ENCODE peak calls at places on chromosome 11, in ten cellular contexts. I is Caco-2; T is suprapubic skin; U is stomach; O is lung; Z is breast epithelium; B is left ventricle myocardium inferior; J is mesendoderm; X is CD8-positive, alpha-beta T cell; Q is A549. S is an unnamed sample. For H3K4me1, the result is how much of the 10 kb centered on the place peaks cover.

GRCh38 chr11:27735281-27735680 is 35.0 kb upstream of the BDNF start:
- DNase-seq in U (no peak), Z (no peak), O (no peak), X (no peak), B (no peak), Q (no peak), I (no peak), T (no peak), J (no peak), S (peak)

GRCh38 chr11:115215694-115216615 is 288.3 kb downstream of the CADM1 start:
- DNase-seq in O (no peak), B (no peak), U (no peak), I (peak), J (peak), Z (no peak), X (no peak), Q (peak), T (no peak), S (no peak)

GRCh38 chr11:93908689-93909088 is 58.3 kb upstream of the VSTM5 start:
- DNase-seq in U (no peak), Q (peak), X (no peak), T (no peak), B (no peak), Z (no peak), O (no peak), J (peak), I (no peak), S (no peak)

GRCh38 chr11:29263971-29264682 is 752.7 kb downstream of the KCNA4 start:
- DNase-seq in X (no peak), T (no peak), J (no peak), Z (no peak), Q (no peak), B (no peak), I (no peak), O (no peak), U (no peak), S (no peak)

GRCh38 chr11:132005874-132006273 is 635.5 kb downstream of the NTM start:
- DNase-seq in X (no peak), T (no peak), I (no peak), Q (no peak), J (no peak), U (no peak), Z (no peak), B (no peak), O (no peak), S (no peak)

GRCh38 chr11:3037041-3037944 is 19.9 kb downstream of the CARS1 start:
- DNase-seq in J (peak), T (no peak), U (peak), Q (peak), I (peak), O (peak), B (peak), X (no peak), Z (peak), S (peak)

GRCh38 chr11:19956228-19956627 is 204.0 kb downstream of the DBX1 start:
- DNase-seq in I (no peak), Q (no peak), Z (no peak), J (no peak), O (no peak), U (no peak), X (no peak), T (no peak), B (no peak), S (no peak)

GRCh38 chr11:77106321-77106720 is 3.7 kb downstream of the OMP start:
- DNase-seq in T (no peak), Q (no peak), B (no peak), I (no peak), U (no peak), O (no peak), J (no peak), Z (no peak), X (no peak), S (no peak)

GRCh38 chr11:86035164-86035563 is 33.7 kb downstream of the PICALM start:
- DNase-seq in U (no peak), J (no peak), Q (no peak), Z (no peak), B (no peak), T (no peak), X (no peak), I (no peak), O (no peak), S (no peak)

GRCh38 chr11:32584921-32585320 is 1.3 kb downstream of the EIF3M start:
- DNase-seq in B (no peak), T (no peak), J (peak), O (no peak), I (no peak), X (no peak), Z (no peak), U (no peak), Q (no peak), S (no peak)

GRCh38 chr11:20310137-20310536 is 53.4 kb upstream of the HTATIP2 start:
- DNase-seq in Z (no peak), Q (no peak), I (no peak), U (no peak), J (no peak), B (no peak), X (no peak), O (no peak), T (no peak), S (no peak)

GRCh38 chr11:128039140-128040021 is 548.0 kb downstream of the ETS1 start:
- DNase-seq in J (no peak), Q (no peak), O (peak), U (peak), X (peak), T (no peak), Z (peak), I (no peak), B (no peak), S (peak)

GRCh38 chr11:88338223-88338661 is 706 bp upstream of the CTSC start:
- DNase-seq in I (peak), B (peak), U (peak), Q (peak), O (peak), Z (no peak), X (no peak), T (no peak), J (peak), S (peak)

GRCh38 chr11:1557904-1558831 is 13.9 kb downstream of the DUSP8 start:
- DNase-seq in O (no peak), T (no peak), Q (peak), B (no peak), X (no peak), U (peak), J (no peak), I (no peak), Z (peak), S (no peak)

GRCh38 chr11:58844600-58844999 is at the start of gene GLYATL2:
- DNase-seq in Q (no peak), B (no peak), O (no peak), T (no peak), U (no peak), I (no peak), J (no peak), X (no peak), Z (no peak), S (no peak)

GRCh38 chr11:9606799-9607510 is 33.5 kb downstream of the WEE1 start:
- DNase-seq in X (no peak), J (peak), O (no peak), Z (no peak), Q (peak), B (no peak), U (no peak), I (peak), T (peak), S (no peak)

GRCh38 chr11:112771847-112772246 is 189.4 kb upstream of the NCAM1 start:
- DNase-seq in U (no peak), Q (no peak), J (no peak), I (no peak), X (no peak), O (no peak), T (no peak), Z (no peak), B (no peak), S (no peak)

GRCh38 chr11:30356388-30356787 is 33.5 kb downstream of the ARL14EP start:
- DNase-seq in O (no peak), I (no peak), B (no peak), X (no peak), T (no peak), U (no peak), Q (no peak), Z (no peak), J (no peak), S (no peak)

GRCh38 chr11:129384415-129384814 is 8.8 kb downstream of the BARX2 start:
- DNase-seq in O (no peak), T (no peak), B (no peak), Z (no peak), Q (no peak), J (no peak), U (no peak), X (no peak), I (no peak), S (no peak)

GRCh38 chr11:96203567-96204365 is 139.2 kb downstream of the MAML2 start:
- DNase-seq in J (peak), U (no peak), Z (no peak), X (no peak), I (no peak), Q (no peak), B (no peak), O (no peak), T (no peak), S (no peak)

GRCh38 chr11:134504146-134504905 is 92.3 kb upstream of the B3GAT1 start:
- DNase-seq in T (no peak), B (no peak), Q (no peak), X (no peak), O (no peak), U (peak), J (no peak), I (peak), Z (no peak), S (no peak)

GRCh38 chr11:10288881-10289764 is 4.9 kb downstream of the SBF2 start:
- DNase-seq in O (no peak), B (no peak), I (peak), T (no peak), J (no peak), Z (no peak), U (no peak), Q (no peak), X (no peak), S (no peak)

GRCh38 chr11:111829185-111829968 is 42.0 kb downstream of the ALG9 start:
- DNase-seq in B (no peak), U (no peak), Z (no peak), J (no peak), I (no peak), O (no peak), Q (no peak), T (no peak), X (no peak), S (no peak)

GRCh38 chr11:103532133-103532788 is 423.0 kb downstream of the DYNC2H1 start:
- DNase-seq in J (peak), Z (no peak), B (no peak), X (no peak), I (no peak), T (no peak), O (no peak), U (no peak), Q (peak), S (no peak)

GRCh38 chr11:109371444-109372176 is 50.4 kb upstream of the C11orf87 start:
- DNase-seq in J (peak), B (no peak), U (no peak), O (no peak), X (no peak), T (no peak), Z (no peak), I (no peak), Q (no peak), S (peak)

GRCh38 chr11:10561947-10562346 is 6.5 kb downstream of the LYVE1 start:
- DNase-seq in X (no peak), Z (no peak), B (no peak), I (no peak), Q (no peak), J (no peak), T (no peak), O (no peak), U (no peak), S (no peak)

GRCh38 chr11:64742087-64742939 is 1.6 kb downstream of the RASGRP2 start:
- DNase-seq in O (no peak), Z (no peak), U (no peak), I (no peak), Q (no peak), X (no peak), T (no peak), J (peak), B (no peak), S (no peak)

GRCh38 chr11:3106736-3107524 is 49.7 kb upstream of the CARS1 start:
- DNase-seq in I (no peak), B (no peak), U (peak), J (no peak), O (no peak), X (no peak), Z (no peak), T (no peak), Q (no peak), S (no peak)

GRCh38 chr11:80157447-80157846 is 716.6 kb upstream of the TENM4 start:
- DNase-seq in U (no peak), X (no peak), T (no peak), O (no peak), I (no peak), Q (no peak), J (no peak), Z (no peak), B (no peak), S (no peak)

GRCh38 chr11:133503776-133504175 is 28.5 kb downstream of the OPCML start:
- DNase-seq in T (no peak), U (no peak), B (no peak), I (no peak), J (no peak), O (no peak), X (no peak), Z (no peak), Q (no peak), S (no peak)

GRCh38 chr11:126864934-126865333 is 135.6 kb downstream of the KIRREL3 start:
- DNase-seq in T (no peak), Z (no peak), U (no peak), B (no peak), I (no peak), O (no peak), X (no peak), J (no peak), Q (no peak), S (no peak)

GRCh38 chr11:35227551-35228341 is 88.8 kb downstream of the CD44 start:
- DNase-seq in O (no peak), I (no peak), Z (no peak), B (no peak), U (no peak), T (no peak), J (no peak), Q (no peak), X (no peak), S (no peak)

GRCh38 chr11:116035972-116036371 is 531.8 kb upstream of the CADM1 start:
- DNase-seq in I (no peak), B (no peak), Q (no peak), T (no peak), X (no peak), O (no peak), J (no peak), Z (no peak), U (no peak), S (no peak)

GRCh38 chr11:134665571-134666268 is 253.7 kb upstream of the B3GAT1 start:
- DNase-seq in O (peak), Z (no peak), U (peak), J (peak), Q (no peak), B (no peak), X (no peak), I (peak), T (peak), S (no peak)

GRCh38 chr11:70503878-70504240 is 105.5 kb downstream of the CTTN start:
- DNase-seq in X (no peak), B (peak), T (no peak), U (no peak), J (peak), I (no peak), Q (no peak), O (no peak), Z (no peak), S (no peak)

GRCh38 chr11:132220464-132220863 is 850.0 kb downstream of the NTM start:
- DNase-seq in J (no peak), X (no peak), Z (no peak), Q (no peak), U (no peak), O (no peak), I (no peak), T (no peak), B (no peak), S (no peak)

GRCh38 chr11:93662177-93662575 is 694 bp downstream of the CEP295 start:
- DNase-seq in B (no peak), X (no peak), O (no peak), I (no peak), Q (no peak), T (no peak), Z (no peak), J (no peak), U (no peak), S (no peak)

GRCh38 chr11:130314184-130314748 is 451 bp downstream of the ZBTB44 start:
- DNase-seq in U (peak), T (peak), O (peak), X (peak), I (peak), B (peak), J (no peak), Z (peak), Q (no peak), S (peak)

GRCh38 chr11:85844439-85845051 is 10.6 kb upstream of the CCDC83 start:
- DNase-seq in U (no peak), Z (no peak), X (no peak), T (no peak), J (peak), I (peak), B (no peak), Q (peak), O (no peak), S (no peak)

GRCh38 chr11:107696140-107696539 is 15.7 kb downstream of the SLN start:
- DNase-seq in Q (peak), T (no peak), U (no peak), O (no peak), Z (no peak), J (peak), B (no peak), I (no peak), X (no peak), S (peak)

DNA sequence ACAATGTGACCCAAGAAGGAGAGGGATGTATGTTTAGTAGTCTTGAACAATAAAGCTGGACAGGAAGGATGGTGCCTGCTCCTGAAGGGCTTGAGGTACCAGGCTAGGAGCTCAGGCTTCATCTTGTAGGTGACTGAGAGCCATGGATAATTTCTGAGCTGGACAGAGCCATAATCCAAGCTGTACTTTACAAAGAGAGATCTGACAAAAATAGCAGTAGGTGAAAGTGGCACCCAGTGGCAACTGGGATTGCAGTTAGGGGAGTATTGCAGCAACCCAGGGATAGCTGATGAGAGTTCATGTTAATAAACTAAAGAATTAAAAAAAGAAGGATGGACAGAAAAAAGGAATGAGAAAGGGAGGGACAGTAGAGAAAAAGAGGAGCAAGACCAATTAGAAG is 7.4 kb downstream of the XRRA1 start:
- DNase-seq in Q (no peak), X (no peak), J (no peak), B (no peak), Z (no peak), O (no peak), U (no peak), I (no peak), T (no peak), S (no peak)
- H3K4me1 ChIP-seq in Q (under half), X (under half), J (under half), B (under half), Z (under half), O (under half), U (under half), I (under half), T (under half), S (under half)

DNA sequence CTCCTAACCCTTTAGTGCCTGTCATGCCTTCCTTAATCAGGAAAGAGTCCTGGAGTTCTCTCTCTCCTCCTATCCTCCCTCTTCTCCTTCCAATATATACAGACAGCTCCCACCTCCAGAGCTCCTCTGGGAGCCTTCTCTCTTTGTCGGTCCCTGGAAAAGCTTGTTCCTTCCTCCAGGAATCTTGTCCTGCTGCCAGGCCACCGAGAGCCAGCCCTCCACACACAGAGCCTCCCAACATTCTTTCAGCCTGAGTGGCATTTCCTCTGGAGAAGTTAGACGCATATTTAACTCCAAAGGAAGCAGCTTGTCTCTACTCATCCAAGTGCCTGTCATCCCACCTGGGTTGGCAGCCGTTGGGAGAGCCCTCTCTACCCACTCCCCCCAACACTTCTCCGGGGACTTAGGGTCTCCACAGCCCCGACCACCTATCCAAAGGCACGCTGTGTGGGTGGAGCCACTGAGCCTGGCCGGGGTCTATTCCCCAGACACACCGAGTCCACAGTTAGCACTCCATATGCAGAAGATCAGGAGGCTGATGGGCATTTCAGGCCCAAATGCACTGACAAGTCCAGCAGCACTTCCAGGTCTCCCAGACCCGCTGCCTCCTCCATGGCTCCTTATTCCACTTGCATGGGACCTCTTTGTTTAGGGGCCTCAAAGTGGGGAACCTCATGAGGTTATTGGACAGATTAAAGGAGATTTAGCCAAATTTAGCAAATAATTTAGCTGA is 31.1 kb downstream of the DKK3 start:
- DNase-seq in I (no peak), X (no peak), B (peak), O (peak), J (peak), Q (peak), U (peak), Z (peak), T (no peak), S (peak)
- H3K4me1 ChIP-seq in I (under half), X (under half), B (half or more), O (half or more), J (under half), Q (half or more), U (half or more), Z (under half), T (half or more), S (half or more)

DNA sequence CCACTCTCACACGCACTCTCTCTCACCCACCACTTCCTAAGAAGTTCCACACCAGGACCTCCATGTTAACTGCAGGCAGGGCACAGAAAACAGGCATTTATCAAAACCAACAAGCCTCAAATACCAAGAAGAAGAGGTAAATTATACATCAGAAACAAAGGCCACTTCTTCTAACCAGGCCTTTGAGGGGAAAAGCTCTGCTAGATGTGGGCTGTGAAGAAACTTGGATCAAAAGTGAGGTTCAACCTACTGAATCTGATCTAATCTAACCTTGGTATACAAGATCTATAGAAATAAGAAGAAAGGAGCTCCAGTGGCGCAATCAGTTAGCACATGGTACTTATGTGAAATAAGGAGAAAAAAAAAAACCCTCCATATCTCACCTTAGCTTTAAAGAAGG is 91.9 kb downstream of the FAM168A start:
- DNase-seq in B (no peak), Q (no peak), Z (no peak), J (no peak), X (no peak), O (no peak), I (no peak), T (no peak), U (no peak), S (no peak)
- H3K4me1 ChIP-seq in B (under half), Q (under half), Z (under half), J (under half), X (under half), O (under half), I (under half), T (under half), U (under half), S (under half)

GRCh38 chr11:67349927-67350465 is 3.4 kb downstream of the POLD4 start:
- DNase-seq in T (no peak), X (no peak), Q (no peak), J (no peak), B (no peak), Z (no peak), U (no peak), O (no peak), I (no peak), S (no peak)
- H3K4me1 ChIP-seq in T (half or more), X (half or more), Q (half or more), J (under half), B (half or more), Z (under half), U (under half), O (under half), I (half or more), S (under half)

DNA sequence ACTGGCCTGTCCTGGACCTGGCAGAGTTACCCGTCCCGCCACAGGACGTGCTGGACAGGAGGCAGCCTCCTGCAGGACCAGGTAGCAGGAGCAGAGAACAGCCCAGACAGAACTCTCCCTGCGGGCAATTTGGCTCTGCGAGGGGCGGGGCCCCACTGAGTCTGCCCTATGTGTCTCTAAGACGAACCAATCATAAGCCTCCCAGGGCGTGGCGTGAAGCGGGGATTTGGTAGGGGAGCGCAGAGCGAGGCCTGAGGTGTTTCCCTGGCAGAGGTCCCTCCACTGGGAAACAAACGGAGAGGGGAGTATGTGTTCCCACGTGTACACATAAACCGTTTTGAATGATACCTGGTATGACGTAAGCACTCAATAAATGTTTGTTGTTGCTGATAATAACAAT is 7.4 kb downstream of the CD82 start:
- DNase-seq in Z (no peak), X (no peak), I (no peak), B (no peak), Q (no peak), J (peak), O (no peak), U (peak), T (no peak), S (no peak)
- H3K4me1 ChIP-seq in Z (under half), X (half or more), I (under half), B (half or more), Q (under half), J (under half), O (under half), U (half or more), T (half or more), S (under half)